ENCODE peak calls at places on chromosomes 13 and 19, in four cellular contexts. W is K562, O is H1, N is HepG2. J is an unnamed sample.

GRCh38 chr19:6267552-6268381 is 12.0 kb downstream of the MLLT1 start:
- DNase-seq in W (no peak), O (no peak), N (no peak), J (no peak)

GRCh38 chr19:42254083-42254849 is 662 bp downstream of the ERF start:
- DNase-seq in W (peak), O (no peak), N (peak), J (peak)

GRCh38 chr13:80727321-80727975 is 386.5 kb upstream of the SPRY2 start:
- DNase-seq in W (no peak), O (no peak), N (no peak), J (no peak)

GRCh38 chr13:48542581-48543341 is 9.9 kb upstream of the RCBTB2 start:
- DNase-seq in W (no peak), O (no peak), N (peak), J (peak)

GRCh38 chr13:23966221-23966690 is 69.0 kb upstream of the C1QTNF9B start:
- DNase-seq in W (no peak), O (no peak), N (no peak), J (no peak)

GRCh38 chr19:41276231-41276630 is 12.1 kb downstream of the HNRNPUL1 start:
- DNase-seq in W (no peak), O (no peak), N (no peak), J (no peak)

GRCh38 chr13:28611654-28612131 is 47.2 kb upstream of the POMP start:
- DNase-seq in W (peak), O (no peak), N (no peak), J (no peak)

GRCh38 chr13:83220241-83220640 is 662.0 kb downstream of the SLITRK1 start:
- DNase-seq in W (no peak), O (no peak), N (no peak), J (no peak)

GRCh38 chr19:41111750-41112295 is 2.4 kb upstream of the CYP2F1 start:
- DNase-seq in W (no peak), O (no peak), N (no peak), J (no peak)

GRCh38 chr13:92549275-92549674 is 677.3 kb upstream of the GPC6 start:
- DNase-seq in W (no peak), O (no peak), N (no peak), J (no peak)

GRCh38 chr13:113209336-113209879 is at the start of gene CUL4A:
- DNase-seq in W (peak), O (no peak), N (peak), J (peak)

GRCh38 chr19:2560369-2560768 is 84.4 kb downstream of the GADD45B start:
- DNase-seq in W (no peak), O (no peak), N (no peak), J (no peak)

GRCh38 chr19:46181386-46181774 is 33.3 kb downstream of the IGFL2 start:
- DNase-seq in W (no peak), O (no peak), N (no peak), J (no peak)

GRCh38 chr13:110525328-110526319 is 35.9 kb downstream of the RAB20 start:
- DNase-seq in W (no peak), O (no peak), N (no peak), J (no peak)

GRCh38 chr19:958967-959685 is 25.0 kb upstream of the WDR18 start:
- DNase-seq in W (peak), O (no peak), N (peak), J (no peak)

GRCh38 chr19:16293133-16294085 is 31.2 kb upstream of the KLF2 start:
- DNase-seq in W (peak), O (no peak), N (no peak), J (no peak)

GRCh38 chr13:21625366-21625765 is 21.4 kb upstream of the MICU2 start:
- DNase-seq in W (peak), O (no peak), N (peak), J (no peak)

GRCh38 chr13:46668302-46668720 is 115.3 kb downstream of the LRCH1 start:
- DNase-seq in W (no peak), O (no peak), N (no peak), J (no peak)

GRCh38 chr19:57814505-57815246 is at the start of gene ZNF552:
- DNase-seq in W (peak), O (peak), N (peak), J (peak)

GRCh38 chr13:51585234-51585672 is 991 bp downstream of the WDFY2 start:
- DNase-seq in W (no peak), O (no peak), N (no peak), J (no peak)

GRCh38 chr13:107035778-107036177 is 467.8 kb upstream of the ARGLU1 start:
- DNase-seq in W (no peak), O (no peak), N (no peak), J (no peak)

GRCh38 chr19:57034544-57034943 is 85.2 kb upstream of the USP29 start:
- DNase-seq in W (no peak), O (no peak), N (peak), J (no peak)

GRCh38 chr13:96080676-96081075 is 9.2 kb upstream of the HS6ST3 start:
- DNase-seq in W (no peak), O (no peak), N (no peak), J (no peak)

GRCh38 chr19:13986348-13986904 is 19.7 kb downstream of the RFX1 start:
- DNase-seq in W (no peak), O (peak), N (no peak), J (peak)

GRCh38 chr13:50224534-50224933 is 209.3 kb downstream of the KCNRG start:
- DNase-seq in W (no peak), O (no peak), N (no peak), J (no peak)

GRCh38 chr13:24005711-24006281 is 108.5 kb upstream of the C1QTNF9B start:
- DNase-seq in W (no peak), O (no peak), N (no peak), J (no peak)

GRCh38 chr19:47756627-47756929 is 11.2 kb downstream of the NOP53 start:
- DNase-seq in W (no peak), O (no peak), N (no peak), J (no peak)

GRCh38 chr19:1864480-1865171 is 1.2 kb upstream of the KLF16 start:
- DNase-seq in W (peak), O (no peak), N (peak), J (peak)

GRCh38 chr19:30447276-30447870 is 75.2 kb downstream of the ZNF536 start:
- DNase-seq in W (no peak), O (no peak), N (no peak), J (no peak)

DNA sequence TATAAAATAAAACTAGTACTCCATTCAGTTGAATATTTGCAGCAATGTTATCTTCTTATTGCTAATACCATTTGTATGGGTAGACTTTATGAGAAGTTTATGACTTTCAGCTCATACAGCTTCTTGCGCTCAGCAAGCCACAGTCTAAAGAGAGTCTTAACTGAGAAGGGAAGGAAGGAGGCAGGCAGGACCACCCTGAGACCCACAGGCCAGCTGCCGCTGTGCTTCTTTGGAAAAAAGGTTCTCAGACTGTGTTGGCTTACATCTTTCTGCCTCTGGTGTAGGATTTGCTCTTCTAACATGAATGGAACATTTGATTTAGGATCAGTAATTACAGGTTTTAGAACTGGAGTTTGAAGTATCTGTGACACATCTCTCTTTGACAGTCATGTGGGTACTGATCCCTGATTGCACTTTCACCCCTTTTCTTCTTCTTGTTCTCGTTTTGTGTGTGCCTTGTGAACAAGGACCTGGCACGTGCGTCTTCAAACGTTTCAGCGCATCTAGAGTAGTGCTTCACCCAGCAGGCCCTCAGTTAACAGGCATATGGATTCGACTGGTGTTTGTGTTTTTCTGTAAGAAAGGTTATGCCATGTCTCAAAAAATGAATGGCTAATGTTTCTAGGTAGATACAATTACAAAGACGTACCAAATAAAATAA is 7.1 kb upstream of the GPR18 start:
- DNase-seq in W (no peak), O (no peak), N (no peak), J (no peak)
- TF ChIP-seq JUN in W (no peak), O (no peak), N (no peak), J (no peak)

DNA sequence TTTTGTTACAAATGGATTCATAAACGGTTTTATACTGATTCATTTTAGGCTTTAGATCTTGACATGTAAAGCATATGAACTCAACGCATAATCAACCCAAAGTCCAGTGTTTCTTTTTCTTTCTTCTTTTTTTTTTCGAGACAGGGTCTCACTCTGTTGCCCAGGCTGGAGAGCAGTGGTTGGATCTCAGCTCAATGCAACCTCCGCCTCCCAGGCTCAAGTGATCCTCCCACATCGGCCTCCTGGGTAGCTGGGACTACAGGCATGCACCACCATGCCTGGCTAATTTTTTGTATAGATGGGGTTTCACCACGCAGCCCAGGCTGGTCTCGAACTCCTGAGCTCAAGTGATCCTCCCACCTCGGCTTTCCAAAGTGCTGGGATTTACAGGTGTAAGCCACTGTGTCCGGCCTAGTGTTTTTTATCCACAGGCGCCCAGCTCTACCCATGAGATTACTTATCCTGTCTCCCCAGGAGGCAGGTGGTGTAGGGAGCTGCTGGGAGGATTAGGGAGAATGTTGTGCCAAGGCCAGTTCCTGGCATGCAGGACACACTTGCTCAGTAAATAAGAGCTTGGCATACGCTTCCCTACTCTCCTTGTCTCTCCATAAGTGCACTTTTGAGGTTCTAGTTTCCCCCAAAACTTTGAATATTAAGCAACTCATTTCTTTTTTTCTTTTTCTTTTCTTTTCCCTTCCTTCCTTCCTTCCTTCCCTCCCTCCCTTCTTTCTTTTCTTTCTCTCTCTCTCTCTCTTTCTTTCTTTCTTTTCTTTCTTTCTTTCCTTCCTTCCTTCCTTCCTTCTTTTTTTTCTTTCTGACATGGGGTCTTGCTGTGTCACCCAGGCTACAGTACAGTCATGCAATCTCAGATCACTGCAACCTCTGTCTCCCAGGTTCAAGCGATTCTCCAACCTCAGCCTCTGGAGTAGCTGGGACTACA is 4.8 kb upstream of the CEBPA start:
- DNase-seq in W (no peak), O (no peak), N (no peak), J (no peak)
- TF ChIP-seq CTCF in W (no peak), O (no peak), N (no peak), J (no peak)

DNA sequence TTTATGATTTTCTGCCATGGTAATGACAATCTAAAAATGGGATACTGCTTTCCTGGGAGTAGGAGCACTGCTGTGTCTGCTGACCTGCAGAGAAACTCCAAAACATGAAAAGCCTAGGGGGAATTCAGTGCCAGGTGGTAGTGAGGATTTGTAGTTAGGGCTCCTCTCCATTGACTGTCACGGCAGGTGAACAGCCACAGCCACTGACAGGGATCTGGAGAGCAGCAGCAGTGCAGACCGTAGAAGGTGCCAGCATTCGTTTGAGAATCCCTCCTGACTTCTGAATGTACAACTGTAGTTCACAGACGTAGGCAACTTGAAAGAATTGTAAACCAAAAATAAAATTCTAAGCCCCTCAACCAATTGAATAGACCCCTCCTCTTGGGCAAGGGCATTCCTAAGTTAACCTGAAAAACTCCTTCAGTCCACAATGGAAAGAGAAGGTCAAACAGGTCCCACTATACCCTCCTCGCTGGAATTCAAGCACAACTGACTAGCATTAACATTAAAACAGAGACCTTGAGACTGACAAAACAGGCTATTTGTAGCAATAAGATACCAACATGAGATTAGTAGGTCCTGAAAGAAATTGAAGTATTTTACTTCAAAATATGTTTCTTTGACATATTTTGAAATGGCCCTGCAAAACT is 1328.8 kb downstream of the OLFM4 start:
- DNase-seq in W (no peak), O (no peak), N (no peak), J (peak)
- TF ChIP-seq CREB1 in W (no peak), O (no peak), N (no peak), J (no peak)

DNA sequence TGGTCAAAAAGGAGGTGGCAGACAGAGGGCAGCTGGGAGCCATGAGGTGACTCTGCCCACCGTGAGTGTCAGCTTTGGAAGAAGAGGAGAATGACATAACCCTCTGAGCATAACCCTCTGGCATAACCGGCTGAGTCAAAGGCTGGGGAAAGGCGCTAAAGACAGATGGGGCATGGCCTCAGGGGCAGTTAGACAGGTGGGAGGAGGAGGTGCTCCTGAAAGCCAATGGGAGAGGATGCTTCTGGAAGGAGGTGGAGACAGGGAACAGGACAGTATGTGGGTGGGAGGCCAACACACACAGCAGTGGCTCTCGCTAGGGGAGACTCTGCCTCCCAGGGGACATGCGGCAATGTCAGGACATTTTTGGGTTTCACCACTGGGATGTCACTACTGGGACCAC is 17.1 kb downstream of the ELAVL1 start:
- DNase-seq in W (no peak), O (no peak), N (no peak), J (no peak)
- TF ChIP-seq JUN in W (no peak), O (no peak), N (no peak), J (no peak)

GRCh38 chr13:44243198-44243852 is 130.3 kb upstream of the SERP2 start:
- DNase-seq in W (peak), O (peak), N (peak), J (peak)
- TF ChIP-seq CTCF in W (peak), O (peak), N (peak), J (no peak)

GRCh38 chr13:97548736-97549135 is 114.8 kb downstream of the RAP2A start:
- DNase-seq in W (no peak), O (no peak), N (no peak), J (no peak)
- TF ChIP-seq CREB1 in W (no peak), O (no peak), N (no peak), J (no peak)

DNA sequence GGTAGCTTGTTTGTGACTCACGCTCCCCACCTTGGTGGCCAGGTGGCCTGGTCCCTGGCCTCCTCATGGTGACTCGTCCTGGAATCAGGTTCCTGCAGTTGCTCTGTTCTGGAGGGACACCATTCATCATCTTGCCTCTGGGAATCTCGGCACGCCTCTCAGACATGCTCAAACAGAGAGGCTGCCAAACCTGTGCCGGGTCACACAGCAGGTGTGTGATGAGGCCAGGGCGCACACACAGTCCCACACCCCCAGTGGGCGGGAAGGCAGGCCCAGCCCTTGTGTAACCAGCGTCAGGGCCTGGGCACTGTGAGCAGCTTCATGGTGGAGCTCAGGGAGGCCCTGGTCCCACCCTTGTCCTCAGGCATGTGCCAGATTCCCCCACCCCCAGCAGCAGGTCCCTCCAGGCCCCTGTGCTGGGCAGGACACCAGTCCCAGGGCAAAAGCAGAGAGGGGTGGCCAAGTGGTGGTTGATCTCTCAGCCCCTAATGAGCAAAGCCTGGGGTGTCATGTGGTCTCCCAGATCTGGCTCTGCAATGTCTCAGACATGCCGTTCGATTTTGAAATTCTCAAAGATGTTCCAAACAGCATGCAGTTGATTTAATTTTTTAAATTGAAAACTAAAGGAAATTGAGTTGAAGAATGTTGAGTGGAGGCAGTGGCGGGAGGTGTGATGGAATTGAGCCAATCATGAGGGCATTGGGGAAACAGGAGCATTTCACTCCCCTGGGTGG is 12.1 kb downstream of the CEBPA start:
- DNase-seq in W (no peak), O (no peak), N (no peak), J (no peak)
- TF ChIP-seq JUN in W (no peak), O (no peak), N (no peak), J (no peak)

GRCh38 chr19:3852614-3853254 is 16.1 kb downstream of the ZFR2 start:
- DNase-seq in W (peak), O (no peak), N (peak), J (peak)
- TF ChIP-seq CTCF in W (peak), O (peak), N (peak), J (no peak)